ENCODE peak calls at places on chromosomes 7 and 10, in four cellular contexts. S is H7, Y is brain microvascular endothelial cell, P is RCC 7860. K is an unnamed sample.

GRCh38 chr7:81616951-81617350 is 152.9 kb downstream of the HGF start:
- DNase-seq in Y (peak; percentile 85), S (no peak), P (no peak), K (peak; percentile 83)

GRCh38 chr10:60975716-60976115 is 31.7 kb upstream of the RHOBTB1 start:
- DNase-seq in P (no peak), S (no peak), Y (no peak), K (peak; percentile 85)

GRCh38 chr7:30179016-30179436 is 44.2 kb downstream of the MTURN start:
- DNase-seq in P (no peak), S (no peak), Y (no peak), K (no peak)

GRCh38 chr7:149317986-149318672 is 56.1 kb downstream of the ZNF783 start:
- DNase-seq in P (no peak), Y (no peak), S (peak; percentile 85), K (no peak)

GRCh38 chr7:1916621-1916970 is 246.5 kb downstream of the ELFN1 start:
- DNase-seq in S (no peak), Y (no peak), P (no peak), K (no peak)

GRCh38 chr10:34319197-34319846 is 495.8 kb downstream of the PARD3 start:
- DNase-seq in S (no peak), P (no peak), Y (peak; percentile 85), K (peak; percentile 99)

GRCh38 chr10:66822801-66823200 is 103.0 kb upstream of the LRRTM3 start:
- DNase-seq in S (peak; percentile 8), P (no peak), Y (no peak), K (no peak)

GRCh38 chr7:159030490-159031134 is 114.1 kb downstream of the VIPR2 start:
- DNase-seq in S (peak; percentile 95), Y (peak; percentile 10), P (no peak), K (no peak)

GRCh38 chr10:73117976-73118743 is 7.9 kb downstream of the NUDT13 start:
- DNase-seq in P (no peak), Y (peak; percentile 59), S (peak; percentile 35), K (peak; percentile 42)

GRCh38 chr10:61923210-61924024 is 21.9 kb downstream of the ARID5B start:
- DNase-seq in P (no peak), S (no peak), Y (peak; percentile 40), K (peak; percentile 89)

GRCh38 chr7:24751484-24751883 is 5.8 kb downstream of the GSDME start:
- DNase-seq in Y (no peak), P (no peak), S (no peak), K (peak; percentile 66)

GRCh38 chr7:89770156-89770555 is 384.1 kb upstream of the STEAP1 start:
- DNase-seq in P (no peak), Y (no peak), S (no peak), K (no peak)

GRCh38 chr10:100518761-100519241 is 860 bp downstream of the SEC31B start:
- DNase-seq in Y (peak; percentile 74), S (peak; percentile 73), P (peak; percentile 50), K (peak; percentile 58)

GRCh38 chr10:49649936-49650723 is 29.3 kb upstream of the C10orf53 start:
- DNase-seq in S (no peak), Y (no peak), P (no peak), K (no peak)

GRCh38 chr10:8043569-8044306 is 10.8 kb upstream of the GATA3 start:
- DNase-seq in P (no peak), S (peak; percentile 91), Y (no peak), K (no peak)

GRCh38 chr10:70403483-70404035 is 386 bp upstream of the EIF4EBP2 start:
- DNase-seq in P (no peak), Y (no peak), S (no peak), K (no peak)

GRCh38 chr7:22351878-22352277 is 5.1 kb downstream of the RAPGEF5 start:
- DNase-seq in S (no peak), Y (no peak), P (no peak), K (no peak)

GRCh38 chr7:8220376-8221106 is 41.4 kb downstream of the ICA1 start:
- DNase-seq in P (no peak), Y (no peak), S (no peak), K (no peak)

GRCh38 chr7:20064974-20065862 is 152.0 kb downstream of the MACC1 start:
- DNase-seq in Y (peak; percentile 75), P (peak; percentile 88), S (no peak), K (peak; percentile 98)

GRCh38 chr10:68684413-68684812 is 36.6 kb upstream of the CCAR1 start:
- DNase-seq in S (no peak), P (no peak), Y (no peak), K (no peak)

GRCh38 chr10:93413252-93413689 is 68.9 kb downstream of the MYOF start:
- DNase-seq in P (no peak), S (no peak), Y (no peak), K (no peak)

GRCh38 chr7:45704683-45705016 is 130.5 kb downstream of the ADCY1 start:
- DNase-seq in P (no peak), S (peak; percentile 26), Y (no peak), K (no peak)

GRCh38 chr7:138797715-138798320 is at the start of the genes ATP6V0A4 and TMEM213:
- DNase-seq in P (no peak), S (peak; percentile 83), Y (no peak), K (no peak)

GRCh38 chr7:51213618-51214017 is 103.0 kb downstream of the COBL start:
- DNase-seq in P (no peak), S (no peak), Y (no peak), K (no peak)

GRCh38 chr10:17735166-17735941 is 16.6 kb upstream of the TMEM236 start:
- DNase-seq in P (no peak), Y (no peak), S (no peak), K (no peak)

GRCh38 chr7:132480534-132480933 is 95.7 kb downstream of the PLXNA4 start:
- DNase-seq in Y (no peak), P (no peak), S (no peak), K (no peak)

GRCh38 chr7:79272938-79273337 is 180.5 kb downstream of the MAGI2 start:
- DNase-seq in Y (peak; percentile 20), S (no peak), P (no peak), K (peak; percentile 78)

GRCh38 chr7:110442386-110442837 is 648.5 kb upstream of the LRRN3 start:
- DNase-seq in P (peak; percentile 57), S (peak; percentile 58), Y (peak; percentile 47), K (no peak)

GRCh38 chr7:23020742-23021401 is 6.9 kb upstream of the HYCC1 start:
- DNase-seq in S (no peak), P (peak; percentile 16), Y (peak; percentile 25), K (peak; percentile 98)

GRCh38 chr7:39291644-39292411 is 274.4 kb upstream of the YAE1 start:
- DNase-seq in Y (no peak), S (no peak), P (no peak), K (no peak)

GRCh38 chr7:129530881-129531391 is 28.6 kb downstream of the SMKR1 start:
- DNase-seq in Y (peak; percentile 39), S (no peak), P (peak; percentile 86), K (peak; percentile 86)

GRCh38 chr7:133912916-133913697 is 214.0 kb upstream of the LRGUK start:
- DNase-seq in Y (peak; percentile 2), S (no peak), P (peak; percentile 55), K (peak; percentile 72)

GRCh38 chr7:99792983-99793382 is 9.0 kb upstream of the CYP3A4 start:
- DNase-seq in Y (no peak), S (no peak), P (peak; percentile 23), K (no peak)

K was measured in fibroblast of lung.